ENCODE peak calls at places on chromosomes 6 and 20, in nine cellular contexts. T, O, E, L, S, C, B, I and Y are unnamed samples. For H3K27me3, the result is how much of the 10 kb centered on the place peaks cover.

GRCh38 chr20:33191484-33191883 is 23.5 kb downstream of the BPIFA2 start:
- DNase-seq in L (no peak), T (no peak), C (no peak), S (no peak), O (peak), B (no peak), E (no peak), I (no peak), Y (no peak)

GRCh38 chr6:39102024-39102820 is 12.8 kb downstream of the SAYSD1 start:
- DNase-seq in S (no peak), O (no peak), I (no peak), T (no peak), B (no peak), C (no peak), E (no peak), L (no peak), Y (peak)

GRCh38 chr6:135299256-135299655 is 118.1 kb downstream of the MYB start:
- DNase-seq in C (no peak), B (no peak), T (no peak), L (no peak), E (no peak), S (no peak), I (no peak), O (no peak), Y (peak)

GRCh38 chr6:143397229-143398222 is 53.0 kb downstream of the ADAT2 start:
- DNase-seq in I (no peak), S (peak), T (no peak), O (peak), B (peak), E (peak), C (peak), L (peak), Y (peak)

GRCh38 chr20:47432251-47433210 is 69.2 kb upstream of the NCOA3 start:
- DNase-seq in L (no peak), E (peak), B (no peak), I (no peak), T (no peak), O (no peak), S (no peak), C (no peak), Y (no peak)

GRCh38 chr6:53741417-53741816 is 53.4 kb upstream of the LRRC1 start:
- DNase-seq in O (no peak), E (peak), C (no peak), S (no peak), T (peak), B (no peak), I (no peak), L (no peak), Y (no peak)

GRCh38 chr6:168155193-168155592 is 76.2 kb upstream of the FRMD1 start:
- DNase-seq in I (no peak), E (no peak), O (no peak), B (no peak), S (no peak), L (no peak), C (no peak), T (no peak), Y (no peak)

GRCh38 chr6:80280258-80281010 is 174.0 kb downstream of the BCKDHB start:
- DNase-seq in E (no peak), C (no peak), B (no peak), S (no peak), L (no peak), O (no peak), I (no peak), T (no peak), Y (no peak)

GRCh38 chr20:63121749-63122405 is 94.1 kb downstream of the YTHDF1 start:
- DNase-seq in E (peak), B (no peak), T (no peak), S (no peak), O (no peak), L (no peak), I (no peak), C (no peak), Y (no peak)

GRCh38 chr6:31243508-31243907 is 28.4 kb downstream of the HLA-C start:
- DNase-seq in B (no peak), I (peak), S (no peak), E (no peak), T (no peak), C (no peak), O (no peak), L (no peak), Y (no peak)

GRCh38 chr6:113291751-113292445 is 565.2 kb upstream of the MARCKS start:
- DNase-seq in B (no peak), E (no peak), O (no peak), T (no peak), I (no peak), L (no peak), S (no peak), C (no peak), Y (peak)

GRCh38 chr20:13034115-13034514 is 25.3 kb downstream of the SPTLC3 start:
- DNase-seq in L (no peak), C (no peak), O (no peak), T (no peak), I (no peak), B (no peak), E (no peak), S (no peak), Y (no peak)

DNA sequence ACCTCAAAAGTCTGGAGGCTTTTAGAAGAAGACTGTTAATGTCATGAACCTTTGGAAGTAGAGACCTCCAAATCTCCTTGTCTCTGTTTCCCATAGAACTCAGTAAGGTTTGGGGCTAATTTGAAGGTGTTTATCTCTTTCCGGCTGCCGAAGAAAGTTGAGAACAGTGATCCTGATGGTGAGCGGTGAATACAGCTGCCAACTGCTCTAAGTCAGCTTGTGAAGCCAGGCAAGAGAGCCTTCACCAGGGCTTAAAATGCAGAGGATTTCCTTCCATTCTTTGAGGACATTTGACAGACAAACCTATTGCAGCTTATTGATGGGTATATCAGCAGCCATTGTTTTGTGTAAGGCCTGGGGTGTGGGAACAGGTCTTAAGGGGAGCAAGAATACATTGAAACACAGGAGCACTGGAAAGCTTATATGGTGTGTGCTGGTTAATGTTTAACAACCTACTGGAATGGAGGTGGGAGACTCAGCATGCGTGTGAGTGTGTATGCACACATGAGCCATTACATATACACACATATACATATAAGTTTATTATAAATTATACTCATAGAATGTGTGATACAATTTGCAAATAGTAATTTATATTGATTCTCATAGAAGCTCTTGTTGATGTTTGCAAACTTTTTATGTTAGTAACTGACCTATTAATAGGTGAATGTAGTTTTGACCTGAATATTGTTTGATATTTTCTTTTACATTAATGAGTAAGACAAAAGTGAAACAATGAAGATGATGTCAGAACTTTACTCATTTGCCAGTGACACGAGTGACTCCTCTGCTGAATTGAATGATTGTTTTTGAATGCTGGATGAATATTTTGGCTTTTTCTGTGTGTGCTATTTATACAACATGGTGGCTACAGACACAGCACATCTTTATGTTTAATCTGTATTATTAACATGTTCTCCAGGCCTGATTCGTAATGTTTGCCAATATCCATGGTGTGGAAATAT is 18.1 kb downstream of the PLEKHG1 start:
- DNase-seq in I (no peak), B (no peak), T (no peak), C (no peak), S (no peak), E (no peak), L (no peak), O (peak), Y (no peak)
- H3K4me3 ChIP-seq in I (no peak), B (no peak), T (no peak), C (no peak), S (no peak), E (no peak), L (no peak), O (no peak), Y (no peak)

DNA sequence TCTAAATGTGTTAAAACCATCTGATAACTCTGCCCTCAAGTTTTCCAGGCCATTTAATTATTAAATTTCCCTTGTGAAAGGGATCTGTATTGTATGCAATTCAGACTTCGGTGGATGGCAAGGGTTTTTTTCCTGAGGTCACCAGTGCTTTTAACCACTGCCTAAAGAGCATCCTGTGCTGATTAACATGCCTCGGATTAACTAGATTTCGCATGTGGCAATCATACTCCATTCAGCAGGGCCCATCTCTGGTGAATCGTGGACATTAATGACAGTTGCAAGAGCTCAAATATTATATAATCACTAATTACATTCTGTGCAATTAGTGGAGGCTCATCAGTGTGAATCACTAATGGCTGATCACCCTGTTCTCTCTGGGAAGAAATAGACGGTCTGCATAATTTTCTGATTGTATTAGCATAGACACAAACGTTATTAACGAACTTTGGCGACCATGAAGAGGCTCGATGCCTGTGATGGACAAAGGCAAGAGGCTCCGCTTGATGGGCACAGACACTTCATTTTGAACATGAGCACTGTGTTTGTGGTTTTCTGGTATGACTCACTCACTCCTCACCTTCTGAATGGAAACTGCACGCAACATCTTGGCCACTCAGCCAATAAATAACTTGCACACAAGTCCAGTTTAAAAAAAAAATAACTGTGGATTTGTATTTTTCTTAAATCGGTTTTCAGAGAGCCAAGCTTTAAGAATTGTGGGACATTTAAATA is 31.4 kb downstream of the LINC00237 start:
- DNase-seq in I (no peak), E (no peak), L (no peak), T (no peak), C (no peak), O (no peak), S (no peak), B (no peak), Y (no peak)
- H3K27me3 ChIP-seq in I (under half), E (under half), L (under half), T (under half), C (under half), O (under half), S (under half), B (under half), Y (under half)

DNA sequence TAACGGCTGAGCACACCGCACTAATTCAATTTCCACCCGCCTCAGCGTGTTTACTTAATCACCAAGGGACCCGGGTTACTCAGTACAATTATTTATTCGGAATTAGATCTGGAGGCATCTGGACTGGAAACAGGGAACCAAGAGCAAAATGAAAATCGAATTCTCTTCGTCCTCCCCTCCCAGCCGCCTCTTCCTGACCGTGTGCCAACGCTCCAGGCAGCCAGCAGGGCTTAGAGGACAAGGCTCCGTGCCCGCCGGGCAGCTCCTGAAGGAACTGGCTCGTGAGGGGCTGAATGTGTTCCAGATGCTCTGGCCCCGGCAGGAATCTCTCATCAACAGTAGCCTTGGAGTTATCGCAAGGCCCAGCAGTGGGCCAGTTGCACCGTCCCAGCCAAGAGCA is 23.4 kb upstream of the CTNNBL1 start:
- DNase-seq in S (no peak), T (no peak), E (no peak), I (no peak), B (peak), C (no peak), O (no peak), L (no peak), Y (peak)
- H3K4me3 ChIP-seq in S (no peak), T (no peak), E (peak), I (no peak), B (peak), C (no peak), O (no peak), L (no peak), Y (peak)

GRCh38 chr20:38725458-38725958 is 1.2 kb downstream of the SLC32A1 start:
- DNase-seq in L (no peak), O (no peak), I (peak), T (no peak), E (no peak), C (no peak), B (no peak), S (no peak), Y (no peak)
- H3K27me3 ChIP-seq in L (half or more), O (under half), I (half or more), T (half or more), E (half or more), C (half or more), B (half or more), S (half or more), Y (half or more)

DNA sequence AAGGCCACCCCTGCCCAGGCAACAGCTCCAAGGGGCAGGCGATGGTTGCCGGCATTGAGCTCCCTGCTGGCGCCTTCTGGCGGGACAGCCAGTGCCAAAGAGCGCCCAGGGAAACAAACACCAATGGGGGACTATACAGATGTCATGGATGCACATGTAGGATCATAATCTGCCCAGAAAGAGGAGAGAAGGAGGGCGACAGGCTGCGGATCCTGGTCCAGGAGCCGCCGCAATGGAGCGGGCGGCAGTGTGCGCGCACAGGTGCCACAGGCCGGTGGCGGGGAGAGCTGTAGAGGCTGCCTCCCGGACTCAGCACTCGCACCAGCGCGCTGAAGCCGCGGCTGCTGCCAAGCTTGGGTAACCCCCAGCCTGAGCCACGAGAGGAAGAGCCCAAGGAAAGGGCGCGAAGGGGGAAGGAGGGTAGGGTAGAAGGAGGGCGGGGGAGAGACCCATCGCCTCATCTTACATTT is 418 bp upstream of the FUT9 start:
- DNase-seq in L (no peak), S (no peak), C (no peak), I (peak), O (no peak), B (no peak), E (no peak), T (no peak), Y (no peak)
- H3K4me3 ChIP-seq in L (no peak), S (no peak), C (no peak), I (peak), O (no peak), B (no peak), E (no peak), T (no peak), Y (no peak)

GRCh38 chr6:30074331-30075093 is 1.1 kb downstream of the RNF39 start:
- DNase-seq in S (no peak), B (no peak), T (no peak), E (peak), L (no peak), I (no peak), C (no peak), O (no peak), Y (peak)

GRCh38 chr6:30075094-30075986 is at the start of gene RNF39:
- DNase-seq in T (no peak), O (peak), E (peak), B (no peak), L (no peak), I (no peak), S (no peak), C (no peak), Y (peak)

GRCh38 chr6:30076333-30076732 is 764 bp upstream of the RNF39 start:
- DNase-seq in E (no peak), S (no peak), T (no peak), L (no peak), B (no peak), O (no peak), I (no peak), C (no peak), Y (no peak)

GRCh38 chr6:30077218-30077617 is 1.6 kb upstream of the RNF39 start:
- DNase-seq in O (no peak), E (no peak), C (no peak), T (no peak), L (no peak), B (no peak), I (no peak), S (no peak), Y (no peak)

DNA sequence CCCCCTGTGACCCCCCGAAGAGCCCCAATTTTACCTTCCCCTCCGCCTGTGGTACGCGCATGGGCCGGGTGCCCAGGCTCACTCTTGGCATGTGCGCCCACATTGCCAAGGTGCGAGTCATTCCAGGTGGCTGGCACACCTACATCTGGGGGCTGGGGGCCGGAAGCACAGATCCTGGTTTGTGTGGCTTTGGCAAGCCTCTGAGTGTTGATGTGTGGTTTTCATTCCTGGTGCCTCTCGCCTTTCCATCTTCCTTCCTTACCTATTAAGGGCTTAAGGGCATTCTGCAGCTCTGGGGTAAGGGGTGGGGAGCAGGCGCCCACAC is 380 bp upstream of the RNF39 start:
- DNase-seq in S (no peak), C (no peak), B (no peak), L (no peak), E (peak), T (no peak), I (no peak), O (no peak), Y (no peak)
- H3K27me3 ChIP-seq in S (under half), C (under half), B (half or more), L (under half), E (under half), T (half or more), I (half or more), O (under half), Y (half or more)

GRCh38 chr6:43016166-43016915 is 2.3 kb downstream of the KLHDC3 start:
- DNase-seq in E (no peak), S (no peak), I (no peak), B (no peak), O (no peak), C (no peak), L (no peak), T (peak), Y (no peak)
- H3K4me3 ChIP-seq in E (no peak), S (no peak), I (no peak), B (peak), O (no peak), C (no peak), L (no peak), T (peak), Y (peak)

GRCh38 chr6:41375598-41376151 is 40.3 kb downstream of the NCR2 start:
- DNase-seq in O (no peak), C (no peak), T (no peak), L (no peak), B (no peak), I (no peak), S (no peak), E (no peak), Y (no peak)

GRCh38 chr6:41377071-41377470 is 41.7 kb downstream of the NCR2 start:
- DNase-seq in T (no peak), S (no peak), L (no peak), E (no peak), B (no peak), I (no peak), C (no peak), O (no peak), Y (no peak)

GRCh38 chr6:41374618-41375590 is 39.5 kb downstream of the NCR2 start:
- DNase-seq in L (no peak), B (no peak), O (no peak), C (no peak), T (no peak), I (no peak), S (no peak), E (no peak), Y (no peak)

GRCh38 chr6:41373919-41374617 is 38.7 kb downstream of the NCR2 start:
- DNase-seq in T (no peak), L (no peak), S (no peak), C (no peak), E (no peak), I (no peak), B (no peak), O (no peak), Y (no peak)

GRCh38 chr6:41376176-41376575 is 40.8 kb downstream of the NCR2 start:
- DNase-seq in O (no peak), I (no peak), E (no peak), L (no peak), B (no peak), C (no peak), T (no peak), S (no peak), Y (no peak)
- H3K27me3 ChIP-seq in O (under half), I (half or more), E (half or more), L (under half), B (half or more), C (under half), T (half or more), S (half or more), Y (half or more)

DNA sequence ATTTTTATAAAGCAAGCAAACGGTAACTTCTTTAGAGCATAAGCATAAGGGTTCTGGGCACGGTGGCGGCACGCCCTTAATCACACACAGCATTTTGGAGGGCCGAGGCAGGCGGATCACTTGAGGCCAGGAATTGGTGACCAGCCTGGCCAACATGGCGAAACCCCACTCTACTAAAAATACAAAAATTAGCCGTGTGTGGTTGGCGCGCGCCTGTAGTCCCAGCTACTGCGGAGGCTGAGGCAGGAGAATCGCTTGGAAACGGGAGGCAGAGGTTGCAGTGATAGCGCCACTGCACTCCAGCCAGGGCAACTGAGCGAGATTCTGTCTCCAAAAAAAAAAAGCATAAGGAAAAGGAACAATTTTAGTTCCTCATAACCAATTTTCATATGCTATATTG is 2.6 kb downstream of the SENP6 start:
- DNase-seq in T (no peak), O (no peak), C (no peak), B (no peak), S (no peak), L (no peak), I (no peak), E (no peak), Y (no peak)
- H3K4me3 ChIP-seq in T (peak), O (no peak), C (peak), B (peak), S (peak), L (no peak), I (no peak), E (peak), Y (peak)